ENCODE peak calls at places on chromosomes 7 and 10, in four cellular contexts. One of them, this sample, is unnamed.

GRCh38 chr7:135855836-135856235 is 107.2 kb upstream of the FAM180A start:
- DNase-seq in GM12878: no peak
- DNase-seq in AG04450: no peak
- DNase-seq in colonic mucosa: no peak
- DNase-seq in this sample: no peak

GRCh38 chr10:47450442-47450841 is 33.5 kb downstream of the ANXA8 start:
- DNase-seq in GM12878: no peak
- DNase-seq in AG04450: no peak
- DNase-seq in colonic mucosa: no peak
- DNase-seq in this sample: no peak

GRCh38 chr7:155202106-155202871 is 95.4 kb upstream of the INSIG1 start:
- DNase-seq in GM12878: no peak
- DNase-seq in AG04450: no peak
- DNase-seq in colonic mucosa: no peak
- DNase-seq in this sample: no peak

GRCh38 chr10:125151824-125152634 is 8.3 kb downstream of the CTBP2 start:
- DNase-seq in GM12878: no peak
- DNase-seq in AG04450: no peak
- DNase-seq in colonic mucosa: peak; percentile 89
- DNase-seq in this sample: peak; percentile 88

GRCh38 chr7:126541416-126541815 is 711.3 kb downstream of the GRM8 start:
- DNase-seq in GM12878: no peak
- DNase-seq in AG04450: no peak
- DNase-seq in colonic mucosa: no peak
- DNase-seq in this sample: no peak

GRCh38 chr10:97042716-97043562 is 142.8 kb downstream of the SLIT1 start:
- DNase-seq in GM12878: no peak
- DNase-seq in AG04450: no peak
- DNase-seq in colonic mucosa: no peak
- DNase-seq in this sample: no peak

GRCh38 chr10:35819736-35820135 is 177.6 kb upstream of the FZD8 start:
- DNase-seq in GM12878: no peak
- DNase-seq in AG04450: no peak
- DNase-seq in colonic mucosa: no peak
- DNase-seq in this sample: no peak

GRCh38 chr7:7970620-7971307 is 2.2 kb downstream of the GLCCI1 start:
- DNase-seq in GM12878: no peak
- DNase-seq in AG04450: no peak
- DNase-seq in colonic mucosa: peak; percentile 21
- DNase-seq in this sample: no peak

GRCh38 chr7:117350027-117350426 is 27.2 kb upstream of the WNT2 start:
- DNase-seq in GM12878: no peak
- DNase-seq in AG04450: no peak
- DNase-seq in colonic mucosa: no peak
- DNase-seq in this sample: no peak

GRCh38 chr10:132624847-132625839 is 87.6 kb downstream of the INPP5A start:
- DNase-seq in GM12878: no peak
- DNase-seq in AG04450: no peak
- DNase-seq in colonic mucosa: no peak
- DNase-seq in this sample: no peak

GRCh38 chr10:121288011-121288410 is 310.2 kb downstream of the FGFR2 start:
- DNase-seq in GM12878: no peak
- DNase-seq in AG04450: no peak
- DNase-seq in colonic mucosa: no peak
- DNase-seq in this sample: no peak

GRCh38 chr7:28037220-28038010 is 143.2 kb downstream of the JAZF1 start:
- DNase-seq in GM12878: peak; percentile 55
- DNase-seq in AG04450: peak; percentile 83
- DNase-seq in colonic mucosa: no peak
- DNase-seq in this sample: no peak

GRCh38 chr10:36634916-36635315 is 490.5 kb upstream of the ANKRD30A start:
- DNase-seq in GM12878: no peak
- DNase-seq in AG04450: peak; percentile 13
- DNase-seq in colonic mucosa: no peak
- DNase-seq in this sample: no peak

GRCh38 chr10:60089095-60089494 is 182.7 kb upstream of the CCDC6 start:
- DNase-seq in GM12878: no peak
- DNase-seq in AG04450: no peak
- DNase-seq in colonic mucosa: no peak
- DNase-seq in this sample: no peak

GRCh38 chr10:124005091-124005490 is 88.3 kb downstream of the CHST15 start:
- DNase-seq in GM12878: no peak
- DNase-seq in AG04450: no peak
- DNase-seq in colonic mucosa: no peak
- DNase-seq in this sample: no peak

DNA sequence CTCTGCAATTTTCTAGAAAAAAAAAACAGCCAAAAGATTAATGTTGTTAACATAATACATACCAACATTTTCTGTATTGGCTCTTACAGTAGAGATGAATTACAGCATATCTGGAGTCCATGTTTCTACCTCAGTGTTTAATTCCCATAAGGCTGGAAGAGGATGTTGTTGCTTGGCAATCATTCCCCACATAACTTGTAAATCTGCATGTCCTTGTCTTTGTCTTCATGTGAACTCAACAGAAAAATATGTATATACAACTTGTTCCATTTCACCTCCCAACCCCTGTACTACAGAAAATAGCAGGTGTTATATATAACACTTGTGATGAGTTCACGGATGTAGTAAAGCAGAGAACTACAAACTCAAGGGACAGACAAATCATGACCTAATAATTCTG is 160.9 kb upstream of the SEMA3C start:
- DNase-seq in GM12878: no peak
- DNase-seq in AG04450: no peak
- DNase-seq in colonic mucosa: no peak
- DNase-seq in this sample: no peak
- H3K27me3 ChIP-seq in GM12878: no peaks in the 10 kb centered on the region
- H3K27me3 ChIP-seq in AG04450: no peaks in the 10 kb centered on the region
- H3K27me3 ChIP-seq in colonic mucosa: no peaks in the 10 kb centered on the region
- H3K27me3 ChIP-seq in this sample: no peaks in the 10 kb centered on the region

GRCh38 chr10:58477122-58477521 is 35.5 kb upstream of the BICC1 start:
- DNase-seq in GM12878: no peak
- DNase-seq in AG04450: no peak
- DNase-seq in colonic mucosa: no peak
- DNase-seq in this sample: peak; percentile 29

GRCh38 chr10:58479016-58479415 is 33.7 kb upstream of the BICC1 start:
- DNase-seq in GM12878: no peak
- DNase-seq in AG04450: no peak
- DNase-seq in colonic mucosa: no peak
- DNase-seq in this sample: no peak

GRCh38 chr10:58475322-58476277 is 37.1 kb upstream of the BICC1 start:
- DNase-seq in GM12878: no peak
- DNase-seq in AG04450: no peak
- DNase-seq in colonic mucosa: no peak
- DNase-seq in this sample: no peak

GRCh38 chr10:58480321-58480720 is 32.4 kb upstream of the BICC1 start:
- DNase-seq in GM12878: no peak
- DNase-seq in AG04450: no peak
- DNase-seq in colonic mucosa: no peak
- DNase-seq in this sample: no peak

DNA sequence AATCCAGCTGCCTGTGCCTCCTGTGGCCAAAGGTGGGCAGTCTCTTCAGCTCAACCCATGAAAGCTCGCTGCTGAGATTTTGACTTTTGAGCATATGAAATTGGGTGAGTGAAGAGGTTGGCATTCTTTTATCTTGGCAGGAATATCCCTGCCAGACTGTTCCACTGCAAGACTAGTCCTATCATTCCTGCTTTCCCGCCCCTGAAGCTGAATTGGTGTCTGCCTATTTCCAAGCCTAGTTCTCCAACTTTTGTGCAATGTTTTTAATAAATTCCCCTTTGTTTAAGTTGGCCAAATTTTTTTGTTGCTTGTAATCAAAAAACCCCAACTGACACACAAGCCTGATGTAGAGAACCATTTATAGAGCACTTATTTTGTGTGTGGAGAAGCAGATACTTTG is 34.8 kb upstream of the BICC1 start:
- DNase-seq in GM12878: no peak
- DNase-seq in AG04450: no peak
- DNase-seq in colonic mucosa: no peak
- DNase-seq in this sample: no peak
- TF ChIP-seq CTCF in GM12878: no peak
- TF ChIP-seq CTCF in AG04450: peak; percentile 23
- TF ChIP-seq CTCF in colonic mucosa: no peak
- TF ChIP-seq CTCF in this sample: no peak

DNA sequence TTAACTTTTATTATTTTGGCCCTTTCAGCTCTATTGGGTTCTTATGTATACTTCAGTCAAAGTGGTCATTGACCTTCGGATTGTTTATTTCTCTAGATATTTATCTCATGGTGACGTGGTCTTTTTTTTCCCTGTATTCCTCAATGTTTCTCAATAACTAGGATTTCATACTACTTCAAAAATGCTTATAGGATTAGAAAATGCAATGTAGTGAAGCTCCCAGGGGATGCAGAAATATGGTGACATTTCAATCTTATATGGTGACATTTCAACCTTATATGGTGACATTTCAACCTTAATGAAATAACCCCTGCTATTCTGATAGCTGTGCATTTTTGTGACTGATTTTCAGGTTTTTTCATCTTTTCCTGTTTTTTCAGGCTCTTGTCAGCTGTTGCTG is 51.4 kb downstream of the CHRM2 start:
- DNase-seq in GM12878: no peak
- DNase-seq in AG04450: no peak
- DNase-seq in colonic mucosa: no peak
- DNase-seq in this sample: no peak
- H3K9me3 ChIP-seq in GM12878: no peaks in the 10 kb centered on the region
- H3K9me3 ChIP-seq in AG04450: no peaks in the 10 kb centered on the region
- H3K9me3 ChIP-seq in colonic mucosa: no peaks in the 10 kb centered on the region
- H3K9me3 ChIP-seq in this sample: no peaks in the 10 kb centered on the region

DNA sequence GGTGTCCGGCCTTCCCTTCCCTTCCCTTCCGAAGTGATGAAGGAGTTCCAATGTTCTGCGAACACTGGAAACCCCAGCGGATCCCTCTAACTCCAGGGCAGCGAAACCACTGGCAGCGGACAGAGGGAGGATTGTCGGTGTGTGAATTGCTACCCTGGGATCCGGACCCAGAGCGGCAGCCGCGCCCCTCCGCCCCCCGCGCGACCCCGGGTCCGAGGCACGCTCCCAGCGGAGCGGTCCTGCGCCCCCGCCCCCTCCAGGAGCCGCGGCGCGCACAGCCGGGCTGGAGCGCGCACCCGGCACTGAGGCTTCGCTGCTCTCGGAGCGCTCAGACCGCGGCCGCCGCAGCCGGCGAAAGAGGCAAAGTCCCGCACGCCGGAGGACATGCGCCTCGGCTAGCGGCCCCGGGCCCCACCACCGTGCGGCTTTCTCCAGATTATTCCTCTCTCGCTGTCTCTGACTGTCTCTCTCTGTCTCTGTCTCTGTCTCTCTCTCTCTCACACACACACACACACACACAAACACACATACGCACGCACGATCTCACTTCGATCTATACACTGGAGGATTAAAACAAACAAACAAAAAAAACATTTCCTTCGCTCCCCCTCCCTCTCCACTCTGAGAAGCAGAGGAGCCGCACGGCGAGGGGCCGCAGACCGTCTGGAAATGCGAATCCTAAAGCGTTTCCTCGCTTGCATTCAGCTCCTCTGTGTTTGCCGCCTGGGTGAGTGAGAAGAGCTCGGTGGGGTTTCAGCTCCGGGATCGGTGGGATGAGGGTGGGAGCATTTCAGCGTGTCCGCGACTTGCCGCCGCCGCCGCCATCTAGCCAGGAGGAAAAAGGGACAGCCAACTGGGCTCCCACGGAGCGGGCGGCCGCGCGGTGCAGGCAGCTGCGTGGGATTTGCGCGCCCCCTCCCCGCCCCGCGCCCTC is at the start of gene PTPRZ1:
- DNase-seq in GM12878: no peak
- DNase-seq in AG04450: no peak
- DNase-seq in colonic mucosa: peak; percentile 21
- DNase-seq in this sample: peak; percentile 78
- H3K27me3 ChIP-seq in GM12878: no peaks in the 10 kb centered on the region
- H3K27me3 ChIP-seq in AG04450: peaks cover 36% of the 10 kb centered on the region
- H3K27me3 ChIP-seq in colonic mucosa: peaks cover 17% of the 10 kb centered on the region
- H3K27me3 ChIP-seq in this sample: peaks cover 28% of the 10 kb centered on the region

DNA sequence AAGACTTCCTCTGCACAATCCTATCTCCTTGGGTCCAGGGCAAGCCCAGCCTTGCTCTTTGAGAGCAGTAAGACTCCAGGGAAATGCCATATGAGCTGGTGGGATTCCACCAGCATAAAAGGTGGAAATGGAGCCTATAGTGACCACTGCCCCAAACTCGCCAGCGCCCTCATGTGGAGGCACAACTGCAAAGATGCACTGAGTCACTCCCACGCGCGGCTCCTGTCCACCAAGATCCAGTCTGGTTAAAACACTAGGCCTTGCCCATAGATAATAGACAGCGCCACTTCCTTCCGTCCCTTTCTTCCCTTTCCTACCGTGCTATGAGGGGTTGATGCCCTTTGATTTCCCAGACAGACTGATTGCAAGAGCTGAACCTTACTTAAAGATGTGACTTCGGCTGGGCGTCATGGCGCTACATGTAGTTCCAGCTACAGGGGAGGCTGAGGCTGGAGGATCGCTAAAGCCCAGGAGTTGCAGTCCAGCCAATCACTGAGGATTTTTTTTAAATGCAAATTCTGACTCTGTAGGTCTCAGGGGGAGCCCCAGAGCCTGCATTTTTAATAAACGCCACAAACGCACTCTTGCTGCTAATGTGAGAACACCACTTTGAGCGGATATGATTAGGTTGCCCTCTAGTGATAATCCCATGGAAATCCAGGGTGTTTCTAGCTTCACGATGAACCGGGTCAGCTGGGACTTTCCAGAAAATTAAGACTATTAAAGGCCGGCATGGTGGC is 136.5 kb downstream of the EPC1 start:
- DNase-seq in GM12878: no peak
- DNase-seq in AG04450: no peak
- DNase-seq in colonic mucosa: peak; percentile 33
- DNase-seq in this sample: no peak
- TF ChIP-seq CTCF in GM12878: peak; percentile 26
- TF ChIP-seq CTCF in AG04450: peak; percentile 60
- TF ChIP-seq CTCF in colonic mucosa: peak; percentile 36
- TF ChIP-seq CTCF in this sample: peak; percentile 18

GRCh38 chr7:684416-684815 is 42.1 kb upstream of the DNAAF5 start:
- DNase-seq in GM12878: no peak
- DNase-seq in AG04450: no peak
- DNase-seq in colonic mucosa: no peak
- DNase-seq in this sample: no peak
- H3K9me3 ChIP-seq in GM12878: peaks cover 7% of the 10 kb centered on the region
- H3K9me3 ChIP-seq in AG04450: peaks cover 47% of the 10 kb centered on the region
- H3K9me3 ChIP-seq in colonic mucosa: no peaks in the 10 kb centered on the region
- H3K9me3 ChIP-seq in this sample: peaks cover 61% of the 10 kb centered on the region

DNA sequence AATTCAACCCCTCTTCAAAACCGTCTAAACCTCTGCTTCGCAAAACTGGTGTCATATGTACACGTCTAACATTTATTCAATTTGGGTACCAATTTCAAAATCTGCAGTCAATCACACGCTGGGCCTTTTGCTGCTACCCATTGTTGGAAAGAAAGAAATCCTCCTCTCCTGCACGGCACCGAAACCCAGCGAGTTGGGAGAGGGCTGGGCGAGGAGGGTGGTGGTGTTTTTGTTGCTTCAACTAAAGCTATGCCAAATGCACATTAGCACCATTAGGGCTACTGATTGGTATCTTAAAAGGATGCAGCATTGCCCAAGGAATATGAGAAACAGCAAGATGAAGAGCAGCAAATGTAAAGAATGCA is 7.8 kb downstream of the EBF3 start:
- DNase-seq in GM12878: no peak
- DNase-seq in AG04450: no peak
- DNase-seq in colonic mucosa: no peak
- DNase-seq in this sample: no peak
- H3K27me3 ChIP-seq in GM12878: no peaks in the 10 kb centered on the region
- H3K27me3 ChIP-seq in AG04450: peaks cover 50% of the 10 kb centered on the region
- H3K27me3 ChIP-seq in colonic mucosa: peaks cover 59% of the 10 kb centered on the region
- H3K27me3 ChIP-seq in this sample: peaks cover 100% of the 10 kb centered on the region